ENCODE peak calls at places on chromosomes 1 and 21, in six cellular contexts. I is MCF 10A; D is NCI-H1048; M is stimulated activated CD8-positive, alpha-beta memory T cell treated with anti-CD3 and anti-CD28 coated beads, Interleukin-4, amount 100 ng/mL, for 24 hours; Y is fibroblast of the aortic adventitia; R is activated CD4-positive, alpha-beta memory T cell treated with anti-CD3 and anti-CD28 coated beads, Interleukin-2, amount 10 ng/mL, durations not matched to agents 7 days and 5 days. B is an unnamed sample.

GRCh38 chr1:21508580-21509350 is 458 bp upstream of the ALPL start:
- DNase-seq in I (peak), D (no peak), M (peak), Y (peak), R (peak), B (no peak)

GRCh38 chr1:53293123-53293522 is 34.7 kb downstream of the LRP8 start:
- DNase-seq in I (peak), D (no peak), M (no peak), Y (peak), R (no peak), B (no peak)

GRCh38 chr1:77538956-77539509 is 143.4 kb downstream of the ZZZ3 start:
- DNase-seq in I (peak), D (no peak), M (no peak), Y (peak), R (no peak), B (no peak)

GRCh38 chr1:74504125-74505065 is 8.0 kb downstream of the LRRC53 start:
- DNase-seq in I (peak), D (peak), M (no peak), Y (peak), R (peak), B (no peak)

GRCh38 chr1:41806472-41807155 is 112.1 kb downstream of the HIVEP3 start:
- DNase-seq in I (no peak), D (no peak), M (peak), Y (no peak), R (peak), B (no peak)

GRCh38 chr1:86507935-86508582 is 38.8 kb upstream of the CLCA4 start:
- DNase-seq in I (peak), D (no peak), M (no peak), Y (peak), R (no peak), B (no peak)

GRCh38 chr1:113021430-113022085 is 51.4 kb upstream of the LRIG2 start:
- DNase-seq in I (peak), D (no peak), M (no peak), Y (peak), R (no peak), B (no peak)

GRCh38 chr1:222424826-222425225 is 123.1 kb downstream of the HHIPL2 start:
- DNase-seq in I (no peak), D (no peak), M (no peak), Y (no peak), R (no peak), B (no peak)

GRCh38 chr1:40926441-40926840 is 53.1 kb upstream of the CTPS1 start:
- DNase-seq in I (no peak), D (no peak), M (no peak), Y (no peak), R (no peak), B (no peak)

GRCh38 chr1:168373869-168374268 is 93.2 kb downstream of the TBX19 start:
- DNase-seq in I (peak), D (no peak), M (no peak), Y (no peak), R (no peak), B (no peak)

GRCh38 chr1:6467224-6467623 is 1.3 kb upstream of the TNFRSF25 start:
- DNase-seq in I (no peak), D (no peak), M (no peak), Y (no peak), R (no peak), B (no peak)

GRCh38 chr1:1208713-1209433 is 2.5 kb upstream of the TNFRSF18 start:
- DNase-seq in I (no peak), D (no peak), M (peak), Y (no peak), R (peak), B (no peak)

GRCh38 chr1:202957733-202958543 is at the start of gene ADIPOR1:
- DNase-seq in I (peak), D (peak), M (peak), Y (peak), R (peak), B (peak)

GRCh38 chr21:35217504-35218060 is 168.5 kb upstream of the RUNX1 start:
- DNase-seq in I (peak), D (no peak), M (no peak), Y (peak), R (no peak), B (no peak)